ENCODE peak calls at places on chromosomes 11 and 22, in ten cellular contexts. M is GDM1; K is HFFc6; H is ELR; E is stimulated activated CD8-positive, alpha-beta memory T cell treated with anti-CD3 and anti-CD28 coated beads, Interleukin-15, amount 100 ng/mL, for 24 hours; U is CD8-positive, alpha-beta memory T cell; B is activated T-cell treated with anti-CD3 and anti-CD28 coated beads, Interleukin-2, amount 50 U/mL, for 4 hours; D is T-helper 9 cell; V is psoas muscle; I is HS-5. R is an unnamed sample.
A peak's percentile ranks its signal among the peaks of the same experiment; 100 is the strongest.

GRCh38 chr11:117985953-117986887 is at the start of gene IL10RA:
- DNase-seq in M (peak; percentile 83), K (no peak), H (peak; percentile 11), E (peak; percentile 73), U (peak; percentile 88), B (peak; percentile 76), D (peak; percentile 75), V (peak; percentile 81), I (no peak), R (no peak)

GRCh38 chr22:20606041-20606783 is 98.8 kb downstream of the MED15 start:
- DNase-seq in M (peak; percentile 33), K (peak; percentile 37), H (peak; percentile 75), E (peak; percentile 24), U (peak; percentile 77), B (peak; percentile 59), D (peak; percentile 57), V (no peak), I (no peak), R (no peak)

GRCh38 chr11:93478841-93479240 is 64.3 kb downstream of the SMCO4 start:
- DNase-seq in M (no peak), K (no peak), H (no peak), E (no peak), U (no peak), B (no peak), D (no peak), V (no peak), I (no peak), R (no peak)

GRCh38 chr11:63537293-63538101 is 889 bp downstream of the PLAAT4 start:
- DNase-seq in M (no peak), K (no peak), H (peak; percentile 14), E (no peak), U (no peak), B (no peak), D (no peak), V (peak; percentile 63), I (no peak), R (no peak)

GRCh38 chr11:2480874-2481220 is 36.0 kb downstream of the KCNQ1 start:
- DNase-seq in M (peak; percentile 73), K (no peak), H (no peak), E (no peak), U (no peak), B (no peak), D (no peak), V (no peak), I (no peak), R (no peak)

GRCh38 chr11:9758676-9759518 is 95.0 kb downstream of the SWAP70 start:
- DNase-seq in M (peak; percentile 62), K (peak; percentile 36), H (peak; percentile 80), E (peak; percentile 21), U (peak; percentile 62), B (peak; percentile 50), D (peak; percentile 34), V (peak; percentile 87), I (peak; percentile 68), R (peak; percentile 64)

GRCh38 chr11:125591659-125592304 is 870 bp upstream of the STT3A start:
- DNase-seq in M (no peak), K (peak; percentile 1), H (peak; percentile 54), E (peak; percentile 10), U (peak; percentile 55), B (peak; percentile 31), D (peak; percentile 34), V (peak; percentile 25), I (no peak), R (peak; percentile 5)

GRCh38 chr22:19495562-19496323 is 16.0 kb downstream of the CDC45 start:
- DNase-seq in M (no peak), K (peak; percentile 23), H (peak; percentile 37), E (no peak), U (no peak), B (no peak), D (no peak), V (no peak), I (no peak), R (no peak)

GRCh38 chr11:61969391-61969758 is 1.9 kb upstream of the FTH1 start:
- DNase-seq in M (no peak), K (no peak), H (no peak), E (no peak), U (no peak), B (no peak), D (no peak), V (no peak), I (no peak), R (no peak)

GRCh38 chr11:88292156-88292844 is 45.2 kb downstream of the CTSC start:
- DNase-seq in M (no peak), K (no peak), H (peak; percentile 47), E (no peak), U (no peak), B (no peak), D (no peak), V (no peak), I (peak; percentile 52), R (no peak)

GRCh38 chr11:29449280-29450074 is 567.4 kb downstream of the KCNA4 start:
- DNase-seq in M (no peak), K (no peak), H (no peak), E (no peak), U (no peak), B (no peak), D (no peak), V (no peak), I (no peak), R (no peak)

GRCh38 chr11:110069158-110069737 is 23.9 kb upstream of the ZC3H12C start:
- DNase-seq in M (peak; percentile 89), K (peak; percentile 77), H (peak; percentile 99), E (no peak), U (no peak), B (no peak), D (no peak), V (peak; percentile 64), I (peak; percentile 89), R (peak; percentile 13)

GRCh38 chr11:1781593-1781975 is 17.9 kb upstream of the CTSD start:
- DNase-seq in M (no peak), K (no peak), H (no peak), E (no peak), U (no peak), B (no peak), D (no peak), V (no peak), I (no peak), R (no peak)

GRCh38 chr11:22666700-22667439 is 459 bp downstream of the GAS2 start:
- DNase-seq in M (no peak), K (no peak), H (no peak), E (no peak), U (no peak), B (peak; percentile 5), D (no peak), V (peak; percentile 50), I (no peak), R (no peak)

GRCh38 chr11:37830532-37830931 is 1232.5 kb upstream of the RAG2 start:
- DNase-seq in M (no peak), K (no peak), H (no peak), E (no peak), U (no peak), B (no peak), D (no peak), V (no peak), I (no peak), R (no peak)

GRCh38 chr22:44448271-44448780 is 49.7 kb downstream of the RTL6 start:
- DNase-seq in M (no peak), K (peak; percentile 95), H (peak; percentile 92), E (no peak), U (no peak), B (no peak), D (no peak), V (peak; percentile 77), I (peak; percentile 76), R (peak; percentile 97)

GRCh38 chr11:112418438-112418837 is 157.8 kb upstream of the PLET1 start:
- DNase-seq in M (no peak), K (no peak), H (no peak), E (no peak), U (no peak), B (no peak), D (no peak), V (no peak), I (no peak), R (no peak)

GRCh38 chr22:42837556-42837955 is 19.5 kb downstream of the ARFGAP3 start:
- DNase-seq in M (no peak), K (no peak), H (no peak), E (no peak), U (no peak), B (no peak), D (no peak), V (no peak), I (no peak), R (no peak)

GRCh38 chr22:44031111-44031963 is 7.2 kb downstream of the PARVB start:
- DNase-seq in M (no peak), K (no peak), H (no peak), E (no peak), U (no peak), B (no peak), D (no peak), V (no peak), I (no peak), R (no peak)

GRCh38 chr11:63573881-63574855 is 11.0 kb upstream of the PLAAT2 start:
- DNase-seq in M (no peak), K (peak; percentile 48), H (peak; percentile 42), E (no peak), U (peak; percentile 58), B (peak; percentile 15), D (no peak), V (peak; percentile 22), I (no peak), R (no peak)

GRCh38 chr11:21268036-21268435 is 598.6 kb downstream of the NELL1 start:
- DNase-seq in M (no peak), K (no peak), H (no peak), E (no peak), U (no peak), B (no peak), D (no peak), V (no peak), I (no peak), R (no peak)

GRCh38 chr11:109480251-109480650 is 58.3 kb downstream of the C11orf87 start:
- DNase-seq in M (no peak), K (no peak), H (no peak), E (no peak), U (no peak), B (no peak), D (no peak), V (no peak), I (no peak), R (no peak)